ENCODE peak calls at places on chromosome 3, in four cellular contexts. I is heart right ventricle, L is lower leg skin, V is fibroblast of lung. H is an unnamed sample.
A peak's percentile ranks its signal among the peaks of the same experiment; 100 is the strongest.

GRCh38 chr3:108548304-108548703 is 37.9 kb upstream of the MYH15 start:
- DNase-seq in I (no peak), L (no peak), V (no peak), H (no peak)

GRCh38 chr3:194141415-194142155 is 5.6 kb downstream of the HES1 start:
- DNase-seq in I (peak; percentile 93), L (peak; percentile 98), V (peak; percentile 95), H (peak; percentile 70)

GRCh38 chr3:42991369-42992315 is 12.5 kb downstream of the GASK1A start:
- DNase-seq in I (no peak), L (peak; percentile 79), V (peak; percentile 9), H (no peak)

GRCh38 chr3:109806929-109807328 is 469.6 kb upstream of the DPPA4 start:
- DNase-seq in I (no peak), L (no peak), V (peak; percentile 71), H (no peak)

GRCh38 chr3:186268616-186269448 is 93.2 kb downstream of the DGKG start:
- DNase-seq in I (no peak), L (peak; percentile 69), V (peak; percentile 14), H (no peak)

GRCh38 chr3:30878862-30879261 is 15.6 kb downstream of the GADL1 start:
- DNase-seq in I (no peak), L (no peak), V (no peak), H (no peak)

GRCh38 chr3:57062119-57062631 is 1.7 kb downstream of the SPATA12 start:
- DNase-seq in I (no peak), L (no peak), V (peak; percentile 16), H (no peak)

GRCh38 chr3:18443670-18444596 is 18.8 kb upstream of the SATB1 start:
- DNase-seq in I (peak; percentile 16), L (peak; percentile 86), V (peak; percentile 24), H (no peak)

GRCh38 chr3:168574455-168575158 is 478.9 kb upstream of the GOLIM4 start:
- DNase-seq in I (no peak), L (no peak), V (no peak), H (no peak)

GRCh38 chr3:137820366-137820765 is 56.3 kb downstream of the SOX14 start:
- DNase-seq in I (no peak), L (no peak), V (no peak), H (no peak)

GRCh38 chr3:179148446-179149238 is 485 bp downstream of the PIK3CA start:
- DNase-seq in I (peak; percentile 59), L (peak; percentile 88), V (peak; percentile 44), H (peak; percentile 4)

GRCh38 chr3:118269537-118270125 is 765.0 kb downstream of the IGSF11 start:
- DNase-seq in I (no peak), L (no peak), V (no peak), H (no peak)

GRCh38 chr3:30664449-30664848 is 58.0 kb downstream of the TGFBR2 start:
- DNase-seq in I (no peak), L (no peak), V (no peak), H (no peak)

GRCh38 chr3:184165548-184165947 is 9.1 kb upstream of the AP2M1 start:
- DNase-seq in I (no peak), L (no peak), V (no peak), H (no peak)

GRCh38 chr3:134904333-134904771 is 109.3 kb downstream of the EPHB1 start:
- DNase-seq in I (no peak), L (peak; percentile 48), V (peak; percentile 36), H (no peak)

GRCh38 chr3:143331336-143331735 is 211.8 kb downstream of the CHST2 start:
- DNase-seq in I (no peak), L (no peak), V (peak; percentile 42), H (no peak)

GRCh38 chr3:143328459-143328858 is 208.9 kb downstream of the CHST2 start:
- DNase-seq in I (no peak), L (no peak), V (no peak), H (no peak)

GRCh38 chr3:143327388-143327787 is 207.8 kb downstream of the CHST2 start:
- DNase-seq in I (no peak), L (no peak), V (no peak), H (no peak)

GRCh38 chr3:143330316-143330868 is 210.8 kb downstream of the CHST2 start:
- DNase-seq in I (no peak), L (no peak), V (peak; percentile 7), H (no peak)

DNA sequence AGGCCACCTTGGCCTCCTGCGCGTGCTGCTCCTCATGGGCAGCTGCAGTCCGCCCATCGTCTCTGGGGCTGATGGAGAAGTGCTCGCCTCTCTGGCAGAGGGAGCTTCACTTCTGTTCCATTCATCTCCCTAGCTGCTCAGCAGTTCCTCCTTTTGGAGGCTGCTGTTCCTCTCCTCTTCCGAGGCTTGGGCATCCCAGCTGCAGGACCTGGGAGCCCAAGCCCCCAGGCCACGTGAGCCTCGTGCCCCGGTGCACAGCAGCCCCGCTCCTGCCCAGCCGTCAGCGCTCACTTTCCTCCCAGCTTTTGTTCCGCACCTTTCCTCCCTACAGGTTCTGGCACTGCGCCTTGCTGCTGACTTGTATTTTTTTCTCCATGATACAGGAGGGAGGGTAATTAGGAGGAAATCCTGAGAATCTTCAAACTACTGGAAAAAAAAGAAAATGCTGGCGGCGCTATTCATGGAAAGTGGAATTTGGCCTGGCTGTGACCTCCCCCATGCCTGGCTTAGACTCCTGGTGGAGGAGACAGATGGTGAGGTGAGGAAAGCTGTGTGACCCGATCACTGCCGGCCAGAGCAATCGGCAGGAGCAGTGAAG is 210.1 kb downstream of the CHST2 start:
- DNase-seq in I (no peak), L (no peak), V (peak; percentile 61), H (no peak)
- TF ChIP-seq CTCF in I (no peak), L (no peak), V (no peak), H (no peak)

GRCh38 chr3:155908086-155908485 is 37.6 kb downstream of the GMPS start:
- DNase-seq in I (no peak), L (no peak), V (no peak), H (no peak)

GRCh38 chr3:155912090-155912489 is 41.6 kb downstream of the GMPS start:
- DNase-seq in I (no peak), L (no peak), V (no peak), H (no peak)

GRCh38 chr3:155912574-155913190 is 42.2 kb downstream of the GMPS start:
- DNase-seq in I (no peak), L (no peak), V (peak; percentile 76), H (no peak)

DNA sequence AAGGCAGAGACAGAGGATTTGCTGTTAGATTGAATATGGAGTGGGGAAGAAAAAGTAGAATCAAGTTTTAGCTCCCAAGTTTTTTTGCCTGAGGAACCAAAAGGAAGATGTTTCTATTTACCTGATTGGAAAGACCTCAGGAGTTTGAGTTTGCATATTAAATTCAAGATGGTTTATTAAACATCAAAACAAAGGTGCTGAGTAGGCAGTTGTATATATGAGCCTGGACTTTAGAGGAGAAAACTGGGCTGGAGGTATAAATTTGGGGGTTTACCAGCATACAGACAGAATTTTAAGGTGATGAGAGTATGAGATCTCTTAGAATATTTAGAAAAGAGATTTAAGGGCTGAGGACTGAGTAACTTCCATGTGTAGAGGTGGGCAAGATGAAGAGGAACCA is 38.2 kb downstream of the GMPS start:
- DNase-seq in I (no peak), L (no peak), V (no peak), H (no peak)
- H3K4me3 ChIP-seq in I (no peak overlapping the region), L (no peak overlapping the region), V (no peak overlapping the region), H (no peak overlapping the region)

DNA sequence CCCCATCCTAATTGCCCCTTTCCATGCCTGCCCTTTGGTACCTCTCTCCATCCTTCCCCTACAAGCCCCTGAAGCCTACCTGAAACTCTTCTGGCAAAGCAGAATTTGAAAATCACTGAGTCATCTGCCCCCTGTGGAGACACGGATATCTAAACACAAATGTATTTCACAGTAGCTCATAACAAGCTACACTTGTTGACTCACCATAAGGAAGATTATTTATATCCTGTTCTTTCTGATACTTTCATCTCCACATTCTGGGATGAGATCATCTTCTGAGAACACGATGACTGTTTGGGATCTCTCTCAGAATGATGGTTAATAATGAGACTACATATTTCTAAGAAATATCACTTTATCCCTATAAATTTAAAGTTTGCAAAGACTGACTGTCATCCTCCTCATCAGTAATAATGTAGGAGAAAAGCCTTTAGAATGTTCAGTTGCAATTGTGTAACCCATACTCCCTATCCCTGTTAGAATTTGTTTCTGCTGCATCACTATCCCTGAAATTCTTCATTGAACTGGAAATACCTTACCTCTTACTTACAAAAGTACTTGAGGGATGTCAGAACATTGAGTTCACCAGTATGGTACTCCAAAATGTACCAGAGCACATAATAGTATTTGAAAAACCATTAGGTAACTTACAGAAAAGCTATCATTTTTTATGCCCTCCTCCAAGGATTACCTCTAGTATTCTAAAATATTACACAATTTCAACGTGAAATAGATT is 116.1 kb upstream of the IL12A start:
- DNase-seq in I (no peak), L (no peak), V (peak; percentile 93), H (no peak)
- TF ChIP-seq CTCF in I (no peak), L (no peak), V (peak; percentile 37), H (no peak)

GRCh38 chr3:188706599-188706998 is 465.2 kb upstream of the TPRG1 start:
- DNase-seq in I (no peak), L (no peak), V (peak; percentile 62), H (no peak)
- H3K4me3 ChIP-seq in I (no peak overlapping the region), L (no peak overlapping the region), V (no peak overlapping the region), H (no peak overlapping the region)

GRCh38 chr3:62833538-62833937 is 41.7 kb downstream of the CADPS start:
- DNase-seq in I (no peak), L (no peak), V (peak; percentile 19), H (no peak)
- TF ChIP-seq CTCF in I (peak; percentile 24), L (no peak), V (peak; percentile 42), H (no peak)